ENCODE peak calls at places on chromosomes 12 and 14, in nine cellular contexts. One of them, this sample, is unnamed.

GRCh38 chr12:62530596-62530995 is 64.0 kb downstream of the MON2 start:
- DNase-seq in WTC11: no peak
- DNase-seq in progenitor cell of endocrine pancreas: no peak
- DNase-seq in HFFc6: peak; percentile 62
- DNase-seq in heart right ventricle: no peak
- DNase-seq in cerebellum: no peak
- DNase-seq in stimulated activated CD4-positive, alpha-beta T cell treated with anti-CD3 and anti-CD28 coated beads, Interleukin-1b, Interleukin-23, amount 100 ng/mL, for 48 hours: no peak
- DNase-seq in naive thymus-derived CD8-positive, alpha-beta T cell: no peak
- DNase-seq in tibial artery: no peak
- DNase-seq in this sample: no peak

GRCh38 chr12:109540526-109541411 is 32.5 kb downstream of the MMAB start:
- DNase-seq in WTC11: no peak
- DNase-seq in progenitor cell of endocrine pancreas: no peak
- DNase-seq in HFFc6: no peak
- DNase-seq in heart right ventricle: no peak
- DNase-seq in cerebellum: no peak
- DNase-seq in stimulated activated CD4-positive, alpha-beta T cell treated with anti-CD3 and anti-CD28 coated beads, Interleukin-1b, Interleukin-23, amount 100 ng/mL, for 48 hours: no peak
- DNase-seq in naive thymus-derived CD8-positive, alpha-beta T cell: no peak
- DNase-seq in tibial artery: no peak
- DNase-seq in this sample: no peak

GRCh38 chr14:79544671-79545070 is 666.6 kb downstream of the DIO2 start:
- DNase-seq in WTC11: no peak
- DNase-seq in progenitor cell of endocrine pancreas: no peak
- DNase-seq in HFFc6: peak; percentile 35
- DNase-seq in heart right ventricle: no peak
- DNase-seq in cerebellum: peak; percentile 34
- DNase-seq in stimulated activated CD4-positive, alpha-beta T cell treated with anti-CD3 and anti-CD28 coated beads, Interleukin-1b, Interleukin-23, amount 100 ng/mL, for 48 hours: no peak
- DNase-seq in naive thymus-derived CD8-positive, alpha-beta T cell: no peak
- DNase-seq in tibial artery: no peak
- DNase-seq in this sample: no peak

GRCh38 chr14:70884595-70885342 is 22.5 kb upstream of the PCNX1 start:
- DNase-seq in WTC11: no peak
- DNase-seq in progenitor cell of endocrine pancreas: no peak
- DNase-seq in HFFc6: no peak
- DNase-seq in heart right ventricle: no peak
- DNase-seq in cerebellum: no peak
- DNase-seq in stimulated activated CD4-positive, alpha-beta T cell treated with anti-CD3 and anti-CD28 coated beads, Interleukin-1b, Interleukin-23, amount 100 ng/mL, for 48 hours: peak; percentile 59
- DNase-seq in naive thymus-derived CD8-positive, alpha-beta T cell: no peak
- DNase-seq in tibial artery: no peak
- DNase-seq in this sample: no peak

GRCh38 chr14:53613404-53614253 is 343.0 kb downstream of the BMP4 start:
- DNase-seq in WTC11: no peak
- DNase-seq in progenitor cell of endocrine pancreas: peak; percentile 25
- DNase-seq in HFFc6: no peak
- DNase-seq in heart right ventricle: no peak
- DNase-seq in cerebellum: no peak
- DNase-seq in stimulated activated CD4-positive, alpha-beta T cell treated with anti-CD3 and anti-CD28 coated beads, Interleukin-1b, Interleukin-23, amount 100 ng/mL, for 48 hours: no peak
- DNase-seq in naive thymus-derived CD8-positive, alpha-beta T cell: no peak
- DNase-seq in tibial artery: no peak
- DNase-seq in this sample: no peak

GRCh38 chr12:52156310-52156709 is 35.5 kb downstream of the KRT80 start:
- DNase-seq in WTC11: no peak
- DNase-seq in progenitor cell of endocrine pancreas: no peak
- DNase-seq in HFFc6: peak; percentile 50
- DNase-seq in heart right ventricle: no peak
- DNase-seq in cerebellum: no peak
- DNase-seq in stimulated activated CD4-positive, alpha-beta T cell treated with anti-CD3 and anti-CD28 coated beads, Interleukin-1b, Interleukin-23, amount 100 ng/mL, for 48 hours: no peak
- DNase-seq in naive thymus-derived CD8-positive, alpha-beta T cell: no peak
- DNase-seq in tibial artery: no peak
- DNase-seq in this sample: no peak

GRCh38 chr14:70213721-70214282 is 25.1 kb upstream of the SLC8A3 start:
- DNase-seq in WTC11: no peak
- DNase-seq in progenitor cell of endocrine pancreas: no peak
- DNase-seq in HFFc6: no peak
- DNase-seq in heart right ventricle: no peak
- DNase-seq in cerebellum: no peak
- DNase-seq in stimulated activated CD4-positive, alpha-beta T cell treated with anti-CD3 and anti-CD28 coated beads, Interleukin-1b, Interleukin-23, amount 100 ng/mL, for 48 hours: no peak
- DNase-seq in naive thymus-derived CD8-positive, alpha-beta T cell: no peak
- DNase-seq in tibial artery: no peak
- DNase-seq in this sample: no peak

GRCh38 chr12:27965411-27965810 is 7.1 kb downstream of the PTHLH start:
- DNase-seq in WTC11: no peak
- DNase-seq in progenitor cell of endocrine pancreas: no peak
- DNase-seq in HFFc6: peak; percentile 51
- DNase-seq in heart right ventricle: no peak
- DNase-seq in cerebellum: no peak
- DNase-seq in stimulated activated CD4-positive, alpha-beta T cell treated with anti-CD3 and anti-CD28 coated beads, Interleukin-1b, Interleukin-23, amount 100 ng/mL, for 48 hours: no peak
- DNase-seq in naive thymus-derived CD8-positive, alpha-beta T cell: no peak
- DNase-seq in tibial artery: no peak
- DNase-seq in this sample: no peak

GRCh38 chr12:76449993-76450392 is 101.8 kb upstream of the BBS10 start:
- DNase-seq in WTC11: no peak
- DNase-seq in progenitor cell of endocrine pancreas: no peak
- DNase-seq in HFFc6: no peak
- DNase-seq in heart right ventricle: no peak
- DNase-seq in cerebellum: no peak
- DNase-seq in stimulated activated CD4-positive, alpha-beta T cell treated with anti-CD3 and anti-CD28 coated beads, Interleukin-1b, Interleukin-23, amount 100 ng/mL, for 48 hours: no peak
- DNase-seq in naive thymus-derived CD8-positive, alpha-beta T cell: no peak
- DNase-seq in tibial artery: no peak
- DNase-seq in this sample: no peak

GRCh38 chr12:49092086-49092815 is 2.4 kb downstream of the DHH start:
- DNase-seq in WTC11: peak; percentile 74
- DNase-seq in progenitor cell of endocrine pancreas: peak; percentile 35
- DNase-seq in HFFc6: no peak
- DNase-seq in heart right ventricle: no peak
- DNase-seq in cerebellum: no peak
- DNase-seq in stimulated activated CD4-positive, alpha-beta T cell treated with anti-CD3 and anti-CD28 coated beads, Interleukin-1b, Interleukin-23, amount 100 ng/mL, for 48 hours: peak; percentile 55
- DNase-seq in naive thymus-derived CD8-positive, alpha-beta T cell: no peak
- DNase-seq in tibial artery: no peak
- DNase-seq in this sample: peak; percentile 3

GRCh38 chr14:55151601-55152000 is 22.5 kb downstream of the LGALS3 start:
- DNase-seq in WTC11: no peak
- DNase-seq in progenitor cell of endocrine pancreas: no peak
- DNase-seq in HFFc6: no peak
- DNase-seq in heart right ventricle: no peak
- DNase-seq in cerebellum: no peak
- DNase-seq in stimulated activated CD4-positive, alpha-beta T cell treated with anti-CD3 and anti-CD28 coated beads, Interleukin-1b, Interleukin-23, amount 100 ng/mL, for 48 hours: no peak
- DNase-seq in naive thymus-derived CD8-positive, alpha-beta T cell: no peak
- DNase-seq in tibial artery: no peak
- DNase-seq in this sample: no peak

GRCh38 chr12:89166525-89166934 is 185.8 kb downstream of the DUSP6 start:
- DNase-seq in WTC11: no peak
- DNase-seq in progenitor cell of endocrine pancreas: no peak
- DNase-seq in HFFc6: peak; percentile 15
- DNase-seq in heart right ventricle: peak; percentile 14
- DNase-seq in cerebellum: no peak
- DNase-seq in stimulated activated CD4-positive, alpha-beta T cell treated with anti-CD3 and anti-CD28 coated beads, Interleukin-1b, Interleukin-23, amount 100 ng/mL, for 48 hours: no peak
- DNase-seq in naive thymus-derived CD8-positive, alpha-beta T cell: no peak
- DNase-seq in tibial artery: no peak
- DNase-seq in this sample: no peak

GRCh38 chr12:15590180-15590826 is 198.9 kb downstream of the EPS8 start:
- DNase-seq in WTC11: peak; percentile 16
- DNase-seq in progenitor cell of endocrine pancreas: peak; percentile 43
- DNase-seq in HFFc6: peak; percentile 64
- DNase-seq in heart right ventricle: peak; percentile 54
- DNase-seq in cerebellum: peak; percentile 69
- DNase-seq in stimulated activated CD4-positive, alpha-beta T cell treated with anti-CD3 and anti-CD28 coated beads, Interleukin-1b, Interleukin-23, amount 100 ng/mL, for 48 hours: peak; percentile 40
- DNase-seq in naive thymus-derived CD8-positive, alpha-beta T cell: peak; percentile 67
- DNase-seq in tibial artery: no peak
- DNase-seq in this sample: peak; percentile 89

GRCh38 chr12:76029982-76030377 is 1.6 kb downstream of the PHLDA1 start:
- DNase-seq in WTC11: peak; percentile 22
- DNase-seq in progenitor cell of endocrine pancreas: no peak
- DNase-seq in HFFc6: no peak
- DNase-seq in heart right ventricle: no peak
- DNase-seq in cerebellum: no peak
- DNase-seq in stimulated activated CD4-positive, alpha-beta T cell treated with anti-CD3 and anti-CD28 coated beads, Interleukin-1b, Interleukin-23, amount 100 ng/mL, for 48 hours: peak; percentile 12
- DNase-seq in naive thymus-derived CD8-positive, alpha-beta T cell: no peak
- DNase-seq in tibial artery: no peak
- DNase-seq in this sample: peak; percentile 41

GRCh38 chr12:121964813-121965643 is 46.6 kb downstream of the CFAP251 start:
- DNase-seq in WTC11: no peak
- DNase-seq in progenitor cell of endocrine pancreas: no peak
- DNase-seq in HFFc6: peak; percentile 89
- DNase-seq in heart right ventricle: no peak
- DNase-seq in cerebellum: no peak
- DNase-seq in stimulated activated CD4-positive, alpha-beta T cell treated with anti-CD3 and anti-CD28 coated beads, Interleukin-1b, Interleukin-23, amount 100 ng/mL, for 48 hours: no peak
- DNase-seq in naive thymus-derived CD8-positive, alpha-beta T cell: no peak
- DNase-seq in tibial artery: no peak
- DNase-seq in this sample: no peak

GRCh38 chr14:68418192-68419118 is 374.4 kb downstream of the ZFP36L1 start:
- DNase-seq in WTC11: no peak
- DNase-seq in progenitor cell of endocrine pancreas: no peak
- DNase-seq in HFFc6: no peak
- DNase-seq in heart right ventricle: no peak
- DNase-seq in cerebellum: no peak
- DNase-seq in stimulated activated CD4-positive, alpha-beta T cell treated with anti-CD3 and anti-CD28 coated beads, Interleukin-1b, Interleukin-23, amount 100 ng/mL, for 48 hours: no peak
- DNase-seq in naive thymus-derived CD8-positive, alpha-beta T cell: no peak
- DNase-seq in tibial artery: no peak
- DNase-seq in this sample: no peak

This sample was measured in NCI-H510A treated with DMSO at 0.1 percent for 48 hours.